ENCODE peak calls at places on chromosomes 5 and 9, in four cellular contexts. C is brain microvascular endothelial cell, R is HFF-Myc, L is mucosa of descending colon. I is an unnamed sample.

GRCh38 chr5:117681431-117681830 is 1106.8 kb upstream of the SEMA6A start:
- DNase-seq in C (no peak), R (no peak), L (no peak), I (no peak)

GRCh38 chr9:130555968-130556367 is 23.4 kb upstream of the FUBP3 start:
- DNase-seq in C (no peak), R (no peak), L (no peak), I (no peak)

GRCh38 chr5:77369566-77369965 is 122.5 kb downstream of the WDR41 start:
- DNase-seq in C (no peak), R (no peak), L (no peak), I (no peak)

GRCh38 chr5:126168785-126169184 is 254.4 kb upstream of the GRAMD2B start:
- DNase-seq in C (no peak), R (no peak), L (no peak), I (no peak)

GRCh38 chr5:133734916-133735315 is 122.6 kb upstream of the FSTL4 start:
- DNase-seq in C (no peak), R (no peak), L (no peak), I (no peak)

GRCh38 chr9:135370411-135371375 is 108.9 kb upstream of the PPP1R26 start:
- DNase-seq in C (no peak), R (no peak), L (no peak), I (no peak)

GRCh38 chr5:102792705-102793104 is 37.6 kb downstream of the PAM start:
- DNase-seq in C (peak; percentile 12), R (no peak), L (no peak), I (no peak)

GRCh38 chr5:67059747-67060490 is 136.7 kb downstream of the CD180 start:
- DNase-seq in C (peak; percentile 82), R (no peak), L (no peak), I (no peak)

GRCh38 chr5:96876292-96876850 is at the start of gene ERAP2:
- DNase-seq in C (peak; percentile 36), R (no peak), L (peak; percentile 56), I (peak; percentile 40)

DNA sequence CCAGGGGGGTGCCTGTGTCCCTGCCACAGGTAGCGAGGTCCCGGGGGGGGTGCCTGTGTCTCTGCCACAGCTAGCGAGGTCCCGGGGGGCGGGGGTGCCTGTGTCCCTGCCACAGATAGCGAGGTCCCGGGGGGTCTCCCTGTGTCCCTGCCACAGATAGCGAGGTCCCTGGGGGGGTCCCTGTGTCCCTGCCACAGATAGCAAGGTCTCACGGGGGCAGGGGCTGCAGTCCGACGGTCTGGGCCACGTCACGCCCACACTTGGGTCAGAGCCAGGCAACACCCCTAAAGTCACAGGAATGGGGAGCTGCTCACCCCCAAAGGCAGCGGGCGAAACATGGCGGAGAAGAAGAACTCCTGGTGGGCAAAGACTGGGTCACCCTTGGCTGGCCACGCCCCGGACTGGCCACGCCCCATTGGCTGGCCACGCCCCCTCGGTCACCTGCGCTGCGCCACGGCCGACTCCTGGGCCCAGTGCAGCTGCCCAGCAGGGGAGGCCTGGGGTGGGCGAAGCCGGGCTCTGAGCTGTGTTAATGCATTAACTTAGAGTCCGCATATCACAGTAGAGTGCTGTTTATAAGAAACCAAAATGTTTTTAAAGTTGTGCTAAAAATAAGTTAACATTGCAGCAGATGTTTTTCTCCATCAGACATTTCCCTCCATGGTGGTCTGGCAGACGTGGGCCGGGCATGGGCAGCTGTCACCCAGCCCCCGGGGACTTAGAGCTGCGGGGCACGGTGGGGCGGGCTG is 7.0 kb downstream of the NOXA1 start:
- DNase-seq in C (no peak), R (no peak), L (peak; percentile 79), I (peak; percentile 68)
- H3K4me3 ChIP-seq in C (no peak overlapping the region), R (no peak overlapping the region), L (no peak overlapping the region), I (no peak overlapping the region)

GRCh38 chr5:81980160-81980559 is 8.3 kb downstream of the ATG10 start:
- DNase-seq in C (no peak), R (no peak), L (no peak), I (no peak)
- H3K4me3 ChIP-seq in C (no peak overlapping the region), R (no peak overlapping the region), L (no peak overlapping the region), I (no peak overlapping the region)

DNA sequence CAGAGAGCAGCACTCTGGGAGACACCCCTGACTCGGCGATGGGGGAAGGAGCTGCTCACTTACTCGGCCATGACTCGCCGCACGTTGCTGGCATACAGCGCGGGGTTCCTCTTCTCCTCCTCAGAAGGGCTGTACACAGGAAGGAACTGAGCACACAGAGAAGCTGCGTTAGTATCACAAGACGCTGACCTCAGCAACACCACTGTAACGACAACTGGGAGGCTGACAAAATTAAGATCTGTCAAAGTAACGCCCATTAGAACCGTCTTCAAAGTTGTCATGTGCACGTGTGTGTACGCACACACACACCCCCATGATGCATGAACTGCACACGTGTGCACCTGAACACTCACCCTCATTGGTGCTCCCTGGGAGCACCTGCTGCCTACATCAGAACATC is 32.1 kb upstream of the SLC6A3 start:
- DNase-seq in C (no peak), R (no peak), L (peak; percentile 49), I (peak; percentile 39)
- H3K4me3 ChIP-seq in C (no peak overlapping the region), R (no peak overlapping the region), L (no peak overlapping the region), I (no peak overlapping the region)

DNA sequence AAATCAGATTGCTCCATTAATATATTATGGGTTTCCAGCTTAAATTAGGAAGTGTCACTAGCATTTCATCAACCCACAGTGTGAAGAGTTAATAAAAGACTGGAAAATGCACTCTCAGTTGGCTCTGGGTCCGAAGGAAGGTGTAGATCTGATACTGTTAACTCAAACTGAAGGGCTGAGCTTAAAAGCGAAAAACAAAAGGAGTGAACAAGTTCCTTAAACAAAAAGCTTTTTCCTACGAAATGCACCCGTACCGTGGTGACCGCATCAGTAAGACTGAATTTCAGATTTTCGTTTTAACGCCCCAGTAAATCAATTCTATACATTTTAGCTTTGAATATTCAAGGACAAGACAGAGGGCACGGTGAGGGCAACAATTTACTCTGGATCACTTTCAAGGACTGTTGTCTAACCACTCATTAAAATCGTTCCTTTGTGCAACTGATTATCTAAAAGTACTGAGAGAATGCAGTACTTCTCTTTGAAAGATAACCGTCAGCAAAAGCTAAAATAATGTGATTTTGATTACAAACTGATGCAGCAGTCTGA is 1.9 kb downstream of the HOMER1 start:
- DNase-seq in C (no peak), R (no peak), L (no peak), I (no peak)
- H3K4me3 ChIP-seq in C (peak overlapping the region; percentile 82), R (peak overlapping the region; percentile 56), L (no peak overlapping the region), I (no peak overlapping the region)

DNA sequence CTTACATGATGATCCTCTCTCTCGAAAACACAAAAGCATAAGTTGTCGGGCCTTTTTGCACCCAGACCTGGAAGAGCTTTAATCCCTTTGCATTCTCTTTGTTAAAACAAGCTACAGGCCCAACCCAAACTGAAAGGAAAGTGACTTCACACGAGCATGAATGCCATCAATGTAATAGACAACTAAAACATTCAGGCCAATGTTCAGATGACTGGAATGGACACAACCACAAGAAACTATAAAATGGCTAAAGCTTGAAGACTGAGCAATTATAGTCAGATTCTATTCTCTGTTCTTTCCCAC is 45.5 kb downstream of the RFX3 start:
- DNase-seq in C (no peak), R (no peak), L (no peak), I (no peak)
- H3K4me3 ChIP-seq in C (no peak overlapping the region), R (no peak overlapping the region), L (no peak overlapping the region), I (no peak overlapping the region)

GRCh38 chr5:161700065-161700464 is 14.5 kb downstream of the GABRA6 start:
- DNase-seq in C (no peak), R (no peak), L (no peak), I (no peak)
- H3K4me3 ChIP-seq in C (no peak overlapping the region), R (no peak overlapping the region), L (no peak overlapping the region), I (no peak overlapping the region)

I was measured in colonic mucosa.